ENCODE peak calls at places on chromosome 15, in four cellular contexts. U, H, M and C are unnamed samples.

GRCh38 chr15:55703873-55704285 is 39.1 kb downstream of the PRTG start:
- DNase-seq in U (no peak), H (no peak), M (no peak), C (peak)

GRCh38 chr15:73767794-73768501 is 14.8 kb upstream of the INSYN1 start:
- DNase-seq in U (no peak), H (no peak), M (no peak), C (no peak)

GRCh38 chr15:46280753-46281521 is 646.1 kb downstream of the SQOR start:
- DNase-seq in U (no peak), H (peak), M (no peak), C (no peak)

GRCh38 chr15:69677403-69677802 is 224.8 kb downstream of the RPLP1 start:
- DNase-seq in U (no peak), H (no peak), M (no peak), C (no peak)

GRCh38 chr15:58229297-58229768 is 91.2 kb downstream of the AQP9 start:
- DNase-seq in U (no peak), H (no peak), M (no peak), C (peak)

GRCh38 chr15:39140060-39140604 is 440.7 kb upstream of the THBS1 start:
- DNase-seq in U (no peak), H (peak), M (no peak), C (peak)

GRCh38 chr15:79160211-79160610 is 69.6 kb upstream of the RASGRF1 start:
- DNase-seq in U (no peak), H (no peak), M (peak), C (peak)

GRCh38 chr15:39127925-39128617 is 452.8 kb upstream of the THBS1 start:
- DNase-seq in U (no peak), H (peak), M (no peak), C (peak)

GRCh38 chr15:51172190-51172589 is 77.5 kb upstream of the TNFAIP8L3 start:
- DNase-seq in U (no peak), H (no peak), M (no peak), C (peak)

GRCh38 chr15:40266828-40267304 is 16.0 kb downstream of the ANKRD63 start:
- DNase-seq in U (peak), H (peak), M (no peak), C (peak)

GRCh38 chr15:90588427-90588826 is 58.7 kb downstream of the CRTC3 start:
- DNase-seq in U (no peak), H (no peak), M (no peak), C (peak)

GRCh38 chr15:93483923-93484322 is 394.9 kb upstream of the RGMA start:
- DNase-seq in U (no peak), H (no peak), M (no peak), C (no peak)

GRCh38 chr15:79296583-79296982 is 14.1 kb downstream of the ANKRD34C start:
- DNase-seq in U (no peak), H (peak), M (no peak), C (no peak)

GRCh38 chr15:93164409-93164808 is 75.4 kb upstream of the RGMA start:
- DNase-seq in U (no peak), H (no peak), M (no peak), C (no peak)

GRCh38 chr15:42577514-42578031 is 2.2 kb downstream of the STARD9 start:
- DNase-seq in U (no peak), H (no peak), M (no peak), C (peak)

GRCh38 chr15:68316061-68316804 is 38.7 kb downstream of the FEM1B start:
- DNase-seq in U (peak), H (peak), M (no peak), C (peak)

GRCh38 chr15:56038015-56038414 is 44.6 kb upstream of the NEDD4 start:
- DNase-seq in U (no peak), H (no peak), M (no peak), C (peak)

GRCh38 chr15:92653836-92654524 is 1.6 kb downstream of the FAM174B start:
- DNase-seq in U (peak), H (no peak), M (no peak), C (peak)

GRCh38 chr15:45522179-45522930 is at the start of gene SLC30A4:
- DNase-seq in U (peak), H (peak), M (peak), C (peak)

GRCh38 chr15:34583399-34584320 is at the start of gene GOLGA8B:
- DNase-seq in U (peak), H (peak), M (peak), C (peak)

GRCh38 chr15:77525411-77525811 is 104.7 kb downstream of the HMG20A start:
- DNase-seq in U (no peak), H (no peak), M (no peak), C (no peak)

GRCh38 chr15:67244966-67245478 is 9.4 kb downstream of the AAGAB start:
- DNase-seq in U (no peak), H (no peak), M (no peak), C (peak)

GRCh38 chr15:51750942-51751686 is at the start of gene TMOD2:
- DNase-seq in U (peak), H (peak), M (peak), C (peak)

GRCh38 chr15:58175955-58176354 is 37.8 kb downstream of the AQP9 start:
- DNase-seq in U (no peak), H (no peak), M (no peak), C (no peak)

GRCh38 chr15:99167201-99167600 is 62.3 kb downstream of the SYNM start:
- DNase-seq in U (no peak), H (no peak), M (no peak), C (no peak)
- H3K4me3 ChIP-seq in U (no peak), H (no peak), M (no peak), C (no peak)

GRCh38 chr15:101092186-101092866 is 159.5 kb downstream of the CHSY1 start:
- DNase-seq in U (no peak), H (no peak), M (no peak), C (peak)
- H3K4me3 ChIP-seq in U (no peak), H (no peak), M (no peak), C (no peak)

GRCh38 chr15:32722126-32722525 is 4.3 kb downstream of the GREM1 start:
- DNase-seq in U (no peak), H (no peak), M (no peak), C (no peak)

GRCh38 chr15:32718822-32719716 is 1.3 kb downstream of the GREM1 start:
- DNase-seq in U (no peak), H (peak), M (no peak), C (peak)

GRCh38 chr15:32718082-32718821 is 448 bp downstream of the GREM1 start:
- DNase-seq in U (no peak), H (peak), M (no peak), C (peak)

GRCh38 chr15:32723171-32723948 is 5.6 kb downstream of the GREM1 start:
- DNase-seq in U (no peak), H (no peak), M (no peak), C (no peak)

DNA sequence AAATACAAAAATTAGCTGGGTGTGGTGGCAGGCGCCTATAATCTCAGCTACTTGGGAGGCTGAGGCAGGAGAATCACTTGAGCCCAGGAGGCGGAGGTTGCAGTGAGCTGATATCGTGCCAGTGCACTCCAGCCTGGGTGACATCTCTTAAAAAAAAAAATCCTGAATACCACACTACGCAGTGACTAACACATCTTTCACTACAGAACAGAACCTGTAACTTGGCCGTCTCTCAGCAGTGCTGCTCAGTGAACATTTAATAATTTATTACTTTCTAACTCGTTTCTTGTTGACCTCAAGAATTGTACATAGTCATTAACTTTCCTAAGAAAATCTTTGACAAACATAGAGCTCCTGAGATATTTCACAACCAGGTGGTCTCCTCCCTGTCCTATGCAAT is 3.8 kb downstream of the GREM1 start:
- DNase-seq in U (no peak), H (no peak), M (no peak), C (no peak)
- H3K4me3 ChIP-seq in U (no peak), H (no peak), M (no peak), C (no peak)

DNA sequence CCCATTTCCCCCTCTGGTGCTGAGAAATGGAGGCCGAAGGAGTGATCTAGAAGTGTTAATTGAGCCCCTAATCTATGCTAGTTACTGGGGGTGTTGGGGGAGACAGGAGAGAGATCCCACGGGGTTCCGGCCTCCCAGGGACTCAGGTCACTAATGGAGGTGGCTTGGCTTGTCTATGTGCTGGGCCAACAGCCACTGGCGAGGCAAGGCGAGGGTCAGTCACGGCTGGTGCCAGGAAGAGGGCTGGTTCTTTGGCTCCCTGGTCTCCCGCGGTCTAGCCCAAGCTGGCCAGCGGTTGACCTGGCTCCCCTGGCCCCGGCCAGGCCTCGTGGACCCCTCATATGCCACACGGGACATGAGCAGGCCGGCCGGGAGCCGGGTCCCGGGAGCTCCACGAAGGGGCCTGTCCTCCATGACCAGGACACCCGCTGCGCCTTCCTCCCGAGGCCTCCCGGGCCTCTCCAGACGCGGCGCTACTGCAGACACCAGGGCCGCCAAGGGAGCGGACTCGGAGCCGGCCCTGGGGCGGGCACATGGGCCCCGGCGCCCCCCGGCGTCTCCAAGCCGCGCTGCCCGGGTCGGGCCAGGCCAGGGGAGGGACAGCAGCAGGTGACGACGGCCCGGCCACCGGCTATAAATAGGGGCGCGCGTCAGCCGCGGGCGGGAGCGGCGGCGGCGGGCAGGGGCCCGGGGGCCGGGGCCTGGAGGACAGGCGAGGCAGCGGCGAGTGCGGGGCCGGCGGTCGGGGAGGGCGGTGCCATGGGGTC is at the start of gene ALPK3:
- DNase-seq in U (no peak), H (no peak), M (peak), C (no peak)
- H3K4me3 ChIP-seq in U (no peak), H (no peak), M (peak), C (no peak)